ENCODE peak calls at places on chromosomes 13 and 19, in eight cellular contexts. One of them, this sample, is unnamed.

GRCh38 chr19:41144403-41144802 is 30.2 kb downstream of the CYP2F1 start:
- DNase-seq in fibroblast of mammary gland: peak
- DNase-seq in mesenchymal stem cell: peak
- DNase-seq in stimulated activated CD4-positive, alpha-beta T cell treated with anti-CD3 and anti-CD28 coated beads, Interleukin-1b, Interleukin-23, amount 100 ng/mL, for 24 hours: peak
- DNase-seq in SW 1271: peak
- DNase-seq in stimulated activated effector memory CD8-positive, alpha-beta T cell treated with anti-CD3 and anti-CD28 coated beads, Interleukin-12 subunit alpha, Interleukin-12 subunit beta, amount 100 ng/mL, for 72 hours: peak
- DNase-seq in right cardiac atrium: peak
- DNase-seq in activated CD4-positive, alpha-beta T cell treated with anti-CD3 and anti-CD28 coated beads, Interleukin-2, amount 50 U/mL, for 1 hour: peak
- DNase-seq in this sample: peak

GRCh38 chr13:25490236-25490635 is 118.5 kb downstream of the ATP8A2 start:
- DNase-seq in fibroblast of mammary gland: no peak
- DNase-seq in mesenchymal stem cell: no peak
- DNase-seq in stimulated activated CD4-positive, alpha-beta T cell treated with anti-CD3 and anti-CD28 coated beads, Interleukin-1b, Interleukin-23, amount 100 ng/mL, for 24 hours: no peak
- DNase-seq in SW 1271: no peak
- DNase-seq in stimulated activated effector memory CD8-positive, alpha-beta T cell treated with anti-CD3 and anti-CD28 coated beads, Interleukin-12 subunit alpha, Interleukin-12 subunit beta, amount 100 ng/mL, for 72 hours: no peak
- DNase-seq in right cardiac atrium: no peak
- DNase-seq in activated CD4-positive, alpha-beta T cell treated with anti-CD3 and anti-CD28 coated beads, Interleukin-2, amount 50 U/mL, for 1 hour: no peak
- DNase-seq in this sample: no peak

GRCh38 chr13:47454986-47455385 is 546.1 kb downstream of the SUCLA2 start:
- DNase-seq in fibroblast of mammary gland: peak
- DNase-seq in mesenchymal stem cell: peak
- DNase-seq in stimulated activated CD4-positive, alpha-beta T cell treated with anti-CD3 and anti-CD28 coated beads, Interleukin-1b, Interleukin-23, amount 100 ng/mL, for 24 hours: no peak
- DNase-seq in SW 1271: no peak
- DNase-seq in stimulated activated effector memory CD8-positive, alpha-beta T cell treated with anti-CD3 and anti-CD28 coated beads, Interleukin-12 subunit alpha, Interleukin-12 subunit beta, amount 100 ng/mL, for 72 hours: no peak
- DNase-seq in right cardiac atrium: no peak
- DNase-seq in activated CD4-positive, alpha-beta T cell treated with anti-CD3 and anti-CD28 coated beads, Interleukin-2, amount 50 U/mL, for 1 hour: no peak
- DNase-seq in this sample: no peak

GRCh38 chr19:2231621-2232221 is 4.4 kb downstream of the PLEKHJ1 start:
- DNase-seq in fibroblast of mammary gland: no peak
- DNase-seq in mesenchymal stem cell: no peak
- DNase-seq in stimulated activated CD4-positive, alpha-beta T cell treated with anti-CD3 and anti-CD28 coated beads, Interleukin-1b, Interleukin-23, amount 100 ng/mL, for 24 hours: no peak
- DNase-seq in SW 1271: peak
- DNase-seq in stimulated activated effector memory CD8-positive, alpha-beta T cell treated with anti-CD3 and anti-CD28 coated beads, Interleukin-12 subunit alpha, Interleukin-12 subunit beta, amount 100 ng/mL, for 72 hours: no peak
- DNase-seq in right cardiac atrium: no peak
- DNase-seq in activated CD4-positive, alpha-beta T cell treated with anti-CD3 and anti-CD28 coated beads, Interleukin-2, amount 50 U/mL, for 1 hour: no peak
- DNase-seq in this sample: no peak

GRCh38 chr19:47861630-47862029 is 2.6 kb downstream of the TPRX2 start:
- DNase-seq in fibroblast of mammary gland: no peak
- DNase-seq in mesenchymal stem cell: no peak
- DNase-seq in stimulated activated CD4-positive, alpha-beta T cell treated with anti-CD3 and anti-CD28 coated beads, Interleukin-1b, Interleukin-23, amount 100 ng/mL, for 24 hours: no peak
- DNase-seq in SW 1271: no peak
- DNase-seq in stimulated activated effector memory CD8-positive, alpha-beta T cell treated with anti-CD3 and anti-CD28 coated beads, Interleukin-12 subunit alpha, Interleukin-12 subunit beta, amount 100 ng/mL, for 72 hours: no peak
- DNase-seq in right cardiac atrium: no peak
- DNase-seq in activated CD4-positive, alpha-beta T cell treated with anti-CD3 and anti-CD28 coated beads, Interleukin-2, amount 50 U/mL, for 1 hour: no peak
- DNase-seq in this sample: no peak

GRCh38 chr19:12665281-12665573 is 1.3 kb downstream of the MAN2B1 start:
- DNase-seq in fibroblast of mammary gland: no peak
- DNase-seq in mesenchymal stem cell: no peak
- DNase-seq in stimulated activated CD4-positive, alpha-beta T cell treated with anti-CD3 and anti-CD28 coated beads, Interleukin-1b, Interleukin-23, amount 100 ng/mL, for 24 hours: peak
- DNase-seq in SW 1271: no peak
- DNase-seq in stimulated activated effector memory CD8-positive, alpha-beta T cell treated with anti-CD3 and anti-CD28 coated beads, Interleukin-12 subunit alpha, Interleukin-12 subunit beta, amount 100 ng/mL, for 72 hours: no peak
- DNase-seq in right cardiac atrium: peak
- DNase-seq in activated CD4-positive, alpha-beta T cell treated with anti-CD3 and anti-CD28 coated beads, Interleukin-2, amount 50 U/mL, for 1 hour: peak
- DNase-seq in this sample: no peak

GRCh38 chr19:39304701-39305571 is 8.7 kb downstream of the IFNL1 start:
- DNase-seq in fibroblast of mammary gland: no peak
- DNase-seq in mesenchymal stem cell: no peak
- DNase-seq in stimulated activated CD4-positive, alpha-beta T cell treated with anti-CD3 and anti-CD28 coated beads, Interleukin-1b, Interleukin-23, amount 100 ng/mL, for 24 hours: no peak
- DNase-seq in SW 1271: no peak
- DNase-seq in stimulated activated effector memory CD8-positive, alpha-beta T cell treated with anti-CD3 and anti-CD28 coated beads, Interleukin-12 subunit alpha, Interleukin-12 subunit beta, amount 100 ng/mL, for 72 hours: no peak
- DNase-seq in right cardiac atrium: no peak
- DNase-seq in activated CD4-positive, alpha-beta T cell treated with anti-CD3 and anti-CD28 coated beads, Interleukin-2, amount 50 U/mL, for 1 hour: no peak
- DNase-seq in this sample: no peak

GRCh38 chr13:109408596-109409382 is 377.6 kb downstream of the IRS2 start:
- DNase-seq in fibroblast of mammary gland: peak
- DNase-seq in mesenchymal stem cell: no peak
- DNase-seq in stimulated activated CD4-positive, alpha-beta T cell treated with anti-CD3 and anti-CD28 coated beads, Interleukin-1b, Interleukin-23, amount 100 ng/mL, for 24 hours: no peak
- DNase-seq in SW 1271: no peak
- DNase-seq in stimulated activated effector memory CD8-positive, alpha-beta T cell treated with anti-CD3 and anti-CD28 coated beads, Interleukin-12 subunit alpha, Interleukin-12 subunit beta, amount 100 ng/mL, for 72 hours: no peak
- DNase-seq in right cardiac atrium: no peak
- DNase-seq in activated CD4-positive, alpha-beta T cell treated with anti-CD3 and anti-CD28 coated beads, Interleukin-2, amount 50 U/mL, for 1 hour: no peak
- DNase-seq in this sample: no peak

GRCh38 chr13:21006141-21007005 is 55.0 kb downstream of the LATS2 start:
- DNase-seq in fibroblast of mammary gland: no peak
- DNase-seq in mesenchymal stem cell: no peak
- DNase-seq in stimulated activated CD4-positive, alpha-beta T cell treated with anti-CD3 and anti-CD28 coated beads, Interleukin-1b, Interleukin-23, amount 100 ng/mL, for 24 hours: no peak
- DNase-seq in SW 1271: no peak
- DNase-seq in stimulated activated effector memory CD8-positive, alpha-beta T cell treated with anti-CD3 and anti-CD28 coated beads, Interleukin-12 subunit alpha, Interleukin-12 subunit beta, amount 100 ng/mL, for 72 hours: no peak
- DNase-seq in right cardiac atrium: no peak
- DNase-seq in activated CD4-positive, alpha-beta T cell treated with anti-CD3 and anti-CD28 coated beads, Interleukin-2, amount 50 U/mL, for 1 hour: no peak
- DNase-seq in this sample: no peak